ENCODE peak calls at places on chromosomes 7 and 10, in six cellular contexts. K is IMR-90, N is H9, F is H1, S is neuronal stem cell, A is mesenchymal stem cell. Z is an unnamed sample.

GRCh38 chr10:103747193-103747865 is 108.0 kb downstream of the SH3PXD2A start:
- DNase-seq in K (peak; percentile 37), N (no peak), F (no peak), S (no peak), A (no peak), Z (no peak)

GRCh38 chr10:59580257-59580863 is 129.3 kb downstream of the SLC16A9 start:
- DNase-seq in K (peak; percentile 58), N (no peak), F (no peak), S (no peak), A (peak; percentile 54), Z (peak; percentile 45)

GRCh38 chr7:127396184-127396583 is 3.7 kb upstream of the ZNF800 start:
- DNase-seq in K (no peak), N (peak; percentile 33), F (no peak), S (no peak), A (peak; percentile 45), Z (peak; percentile 36)

GRCh38 chr10:6726924-6727323 is 146.8 kb upstream of the PRKCQ start:
- DNase-seq in K (no peak), N (no peak), F (no peak), S (no peak), A (no peak), Z (no peak)

GRCh38 chr7:132836746-132837145 is 245.1 kb downstream of the CHCHD3 start:
- DNase-seq in K (peak; percentile 67), N (no peak), F (no peak), S (no peak), A (peak; percentile 70), Z (no peak)

GRCh38 chr10:128173383-128173782 is 47.2 kb upstream of the MKI67 start:
- DNase-seq in K (no peak), N (no peak), F (no peak), S (no peak), A (no peak), Z (peak; percentile 11)

GRCh38 chr10:10803273-10803672 is 214.4 kb upstream of the CELF2 start:
- DNase-seq in K (no peak), N (no peak), F (no peak), S (no peak), A (no peak), Z (no peak)

GRCh38 chr10:58477122-58477521 is 35.5 kb upstream of the BICC1 start:
- DNase-seq in K (peak; percentile 51), N (peak; percentile 64), F (no peak), S (no peak), A (no peak), Z (peak; percentile 75)

GRCh38 chr10:13512564-13512963 is 16.2 kb downstream of the BEND7 start:
- DNase-seq in K (no peak), N (no peak), F (no peak), S (no peak), A (no peak), Z (no peak)

GRCh38 chr10:89469517-89469916 is 55.1 kb downstream of the IFIT5 start:
- DNase-seq in K (no peak), N (no peak), F (no peak), S (no peak), A (no peak), Z (no peak)

DNA sequence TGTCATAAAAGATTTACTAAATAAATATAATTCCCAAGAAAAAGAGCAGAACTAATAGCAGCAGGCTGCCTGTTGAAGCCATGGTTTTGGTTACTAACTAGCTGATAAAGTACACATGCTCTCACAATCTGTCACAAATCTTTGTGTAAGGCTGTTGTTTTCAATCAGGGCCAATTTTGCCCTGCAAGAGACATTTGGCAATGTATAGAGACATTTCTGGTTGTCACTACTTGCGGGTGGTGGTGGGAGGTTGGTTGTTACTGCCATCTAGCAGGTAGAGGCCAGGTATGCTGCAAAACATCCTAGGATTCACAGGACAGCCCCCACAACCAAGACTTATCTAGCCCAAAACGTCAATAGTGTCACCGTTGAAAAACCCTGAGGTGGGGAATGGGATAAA is 233.5 kb upstream of the CACNA2D1 start:
- DNase-seq in K (no peak), N (no peak), F (no peak), S (no peak), A (peak; percentile 8), Z (peak; percentile 64)
- H2BK15ac ChIP-seq in K (peak overlapping the region; percentile 44), N (no peak overlapping the region), F (no peak overlapping the region), S (no peak overlapping the region), A (no peak overlapping the region), Z (no peak overlapping the region)

GRCh38 chr7:134211817-134212216 is 84.7 kb downstream of the LRGUK start:
- DNase-seq in K (no peak), N (no peak), F (no peak), S (no peak), A (no peak), Z (no peak)
- H2BK15ac ChIP-seq in K (no peak overlapping the region), N (no peak overlapping the region), F (no peak overlapping the region), S (no peak overlapping the region), A (no peak overlapping the region), Z (no peak overlapping the region)

GRCh38 chr7:107057474-107057833 is 12.9 kb downstream of the PRKAR2B start:
- DNase-seq in K (no peak), N (no peak), F (no peak), S (no peak), A (no peak), Z (no peak)
- H2BK15ac ChIP-seq in K (no peak overlapping the region), N (no peak overlapping the region), F (no peak overlapping the region), S (no peak overlapping the region), A (no peak overlapping the region), Z (no peak overlapping the region)

GRCh38 chr7:90453259-90453891 is 16.1 kb upstream of the PTTG1IP2 start:
- DNase-seq in K (no peak), N (no peak), F (no peak), S (no peak), A (no peak), Z (no peak)
- H2BK15ac ChIP-seq in K (no peak overlapping the region), N (no peak overlapping the region), F (no peak overlapping the region), S (no peak overlapping the region), A (no peak overlapping the region), Z (no peak overlapping the region)